ENCODE peak calls at places on chromosomes 12 and 14, in four cellular contexts. One of them, this sample, is unnamed.

GRCh38 chr12:30201301-30202160 is 417.8 kb upstream of the TMTC1 start:
- DNase-seq in mucosa of descending colon: no peak
- DNase-seq in A172: no peak
- DNase-seq in NCI-H460: no peak
- DNase-seq in this sample: no peak

GRCh38 chr12:106247731-106248176 is at the start of gene CKAP4:
- DNase-seq in NCI-H460: peak; percentile 52
- DNase-seq in mucosa of descending colon: peak; percentile 87
- DNase-seq in A172: peak; percentile 18
- DNase-seq in this sample: peak; percentile 67

GRCh38 chr12:69415471-69416275 is 54.5 kb upstream of the FRS2 start:
- DNase-seq in A172: peak; percentile 72
- DNase-seq in NCI-H460: peak; percentile 55
- DNase-seq in mucosa of descending colon: peak; percentile 29
- DNase-seq in this sample: peak; percentile 53

GRCh38 chr12:24895612-24896011 is 53.3 kb downstream of the BCAT1 start:
- DNase-seq in mucosa of descending colon: no peak
- DNase-seq in A172: no peak
- DNase-seq in NCI-H460: no peak
- DNase-seq in this sample: no peak

GRCh38 chr12:5898874-5899273 is 46.2 kb downstream of the ANO2 start:
- DNase-seq in mucosa of descending colon: no peak
- DNase-seq in A172: no peak
- DNase-seq in NCI-H460: no peak
- DNase-seq in this sample: no peak

GRCh38 chr14:102182190-102182589 is 42.5 kb downstream of the WDR20 start:
- DNase-seq in A172: peak; percentile 43
- DNase-seq in mucosa of descending colon: no peak
- DNase-seq in NCI-H460: no peak
- DNase-seq in this sample: peak; percentile 83

GRCh38 chr14:30600907-30601578 is 21.1 kb upstream of the SCFD1 start:
- DNase-seq in A172: no peak
- DNase-seq in mucosa of descending colon: no peak
- DNase-seq in NCI-H460: no peak
- DNase-seq in this sample: no peak

GRCh38 chr14:98963610-98964009 is 308.4 kb downstream of the BCL11B start:
- DNase-seq in mucosa of descending colon: no peak
- DNase-seq in A172: no peak
- DNase-seq in NCI-H460: no peak
- DNase-seq in this sample: no peak

GRCh38 chr14:103709814-103710213 is 5.4 kb downstream of the XRCC3 start:
- DNase-seq in A172: no peak
- DNase-seq in NCI-H460: no peak
- DNase-seq in mucosa of descending colon: no peak
- DNase-seq in this sample: no peak

GRCh38 chr12:76422878-76423438 is 74.7 kb upstream of the BBS10 start:
- DNase-seq in NCI-H460: no peak
- DNase-seq in A172: peak; percentile 74
- DNase-seq in mucosa of descending colon: no peak
- DNase-seq in this sample: no peak

GRCh38 chr12:37547611-37548010 is 769.0 kb upstream of the ALG10B start:
- DNase-seq in A172: no peak
- DNase-seq in NCI-H460: no peak
- DNase-seq in mucosa of descending colon: no peak
- DNase-seq in this sample: no peak

GRCh38 chr12:62912644-62913043 is 22.3 kb downstream of the PPM1H start:
- DNase-seq in mucosa of descending colon: no peak
- DNase-seq in A172: no peak
- DNase-seq in NCI-H460: no peak
- DNase-seq in this sample: no peak

GRCh38 chr12:124725099-124725498 is 138.6 kb downstream of the SCARB1 start:
- DNase-seq in A172: no peak
- DNase-seq in mucosa of descending colon: no peak
- DNase-seq in NCI-H460: no peak
- DNase-seq in this sample: no peak

GRCh38 chr12:24991209-24992049 is 42.5 kb upstream of the BCAT1 start:
- DNase-seq in A172: peak; percentile 53
- DNase-seq in NCI-H460: peak; percentile 45
- DNase-seq in mucosa of descending colon: no peak
- DNase-seq in this sample: peak; percentile 69

GRCh38 chr14:77220246-77221017 is 38.8 kb downstream of the TMEM63C start:
- DNase-seq in mucosa of descending colon: no peak
- DNase-seq in NCI-H460: no peak
- DNase-seq in A172: no peak
- DNase-seq in this sample: no peak

GRCh38 chr12:2624543-2625266 is 170.1 kb upstream of the FKBP4 start:
- DNase-seq in NCI-H460: peak; percentile 32
- DNase-seq in mucosa of descending colon: no peak
- DNase-seq in A172: peak; percentile 4
- DNase-seq in this sample: peak; percentile 35

This sample was measured in COLO829.